ENCODE peak calls at places on chromosomes 3 and 15, in nine cellular contexts. D is stomach, G is HEK293T, L is astrocyte of the hippocampus, A is T-helper 2 cell, Z is GM13976, V is GM12865, S is HFFc6, B is iris pigment epithelial cell. X is an unnamed sample.

GRCh38 chr3:33131328-33132018 is 17.7 kb downstream of the CRTAP start:
- DNase-seq in D (peak), G (peak), L (peak), A (no peak), Z (peak), V (peak), S (peak), B (peak), X (peak)

GRCh38 chr15:51203797-51204196 is 109.1 kb upstream of the TNFAIP8L3 start:
- DNase-seq in D (no peak), G (no peak), L (no peak), A (no peak), Z (no peak), V (no peak), S (peak), B (peak), X (no peak)

GRCh38 chr15:49036650-49037545 is 9.3 kb downstream of the SECISBP2L start:
- DNase-seq in D (no peak), G (no peak), L (peak), A (no peak), Z (no peak), V (no peak), S (peak), B (peak), X (peak)

GRCh38 chr3:49389297-49389696 is 22.5 kb downstream of the RHOA start:
- DNase-seq in D (no peak), G (no peak), L (no peak), A (no peak), Z (no peak), V (no peak), S (no peak), B (no peak), X (no peak)

GRCh38 chr15:65362491-65362890 is 15.3 kb downstream of the IGDCC3 start:
- DNase-seq in D (no peak), G (no peak), L (no peak), A (no peak), Z (no peak), V (no peak), S (no peak), B (no peak), X (no peak)

GRCh38 chr3:118618247-118619040 is 416.2 kb downstream of the IGSF11 start:
- DNase-seq in D (no peak), G (no peak), L (no peak), A (no peak), Z (no peak), V (no peak), S (no peak), B (no peak), X (no peak)

GRCh38 chr3:33438871-33439270 is 1.3 kb downstream of the UBP1 start:
- DNase-seq in D (no peak), G (no peak), L (peak), A (no peak), Z (no peak), V (no peak), S (no peak), B (peak), X (no peak)

GRCh38 chr15:55993804-55994539 is 560 bp upstream of the NEDD4 start:
- DNase-seq in D (no peak), G (peak), L (peak), A (no peak), Z (peak), V (no peak), S (peak), B (peak), X (no peak)

GRCh38 chr3:55804170-55805095 is 317.3 kb upstream of the WNT5A start:
- DNase-seq in D (no peak), G (no peak), L (no peak), A (no peak), Z (no peak), V (no peak), S (no peak), B (peak), X (no peak)

GRCh38 chr15:79779739-79780138 is 117.1 kb downstream of the MTHFS start:
- DNase-seq in D (no peak), G (no peak), L (no peak), A (no peak), Z (peak), V (peak), S (no peak), B (no peak), X (no peak)

X was measured in effector memory CD8-positive, alpha-beta T cell.